ENCODE peak calls at places on chromosomes 16 and 17, in ten cellular contexts. W is mesenchymal stem cell, Z is small intestine, C is psoas muscle, S is dorsolateral prefrontal cortex, X is breast epithelium, R is HL-60, K is MM.1S, J is aorta, L is PC-3. G is an unnamed sample.

GRCh38 chr16:48831081-48831722 is 221.2 kb upstream of the N4BP1 start:
- DNase-seq in W (no peak), Z (no peak), C (no peak), S (no peak), X (no peak), R (no peak), K (no peak), J (no peak), L (peak), G (no peak)

GRCh38 chr16:3672571-3673041 is 18.1 kb downstream of the DNASE1 start:
- DNase-seq in W (no peak), Z (no peak), C (no peak), S (no peak), X (no peak), R (no peak), K (no peak), J (peak), L (no peak), G (no peak)

GRCh38 chr17:36545093-36545464 is 360 bp downstream of the GGNBP2 start:
- DNase-seq in W (no peak), Z (no peak), C (no peak), S (no peak), X (no peak), R (no peak), K (no peak), J (no peak), L (no peak), G (no peak)

GRCh38 chr16:86566966-86567700 is 504 bp downstream of the FOXC2 start:
- DNase-seq in W (peak), Z (no peak), C (no peak), S (no peak), X (no peak), R (no peak), K (no peak), J (peak), L (no peak), G (no peak)

GRCh38 chr17:20059728-20060188 is 50.6 kb downstream of the SPECC1 start:
- DNase-seq in W (peak), Z (no peak), C (no peak), S (no peak), X (no peak), R (no peak), K (peak), J (no peak), L (peak), G (no peak)

GRCh38 chr16:85867189-85867588 is 31.8 kb upstream of the IRF8 start:
- DNase-seq in W (no peak), Z (no peak), C (no peak), S (no peak), X (no peak), R (no peak), K (no peak), J (no peak), L (no peak), G (no peak)

GRCh38 chr16:31409433-31409832 is 16.3 kb downstream of the ITGAD start:
- DNase-seq in W (peak), Z (no peak), C (no peak), S (no peak), X (no peak), R (no peak), K (no peak), J (no peak), L (peak), G (no peak)

GRCh38 chr17:64150237-64151015 is 20.5 kb upstream of the ERN1 start:
- DNase-seq in W (no peak), Z (peak), C (peak), S (no peak), X (peak), R (no peak), K (peak), J (no peak), L (no peak), G (no peak)

GRCh38 chr16:54356391-54356790 is 69.8 kb upstream of the IRX3 start:
- DNase-seq in W (no peak), Z (no peak), C (no peak), S (no peak), X (no peak), R (no peak), K (no peak), J (peak), L (no peak), G (no peak)

GRCh38 chr17:1124238-1124699 is 55.5 kb downstream of the ABR start:
- DNase-seq in W (no peak), Z (no peak), C (no peak), S (no peak), X (no peak), R (no peak), K (no peak), J (no peak), L (no peak), G (no peak)

GRCh38 chr17:47840742-47841487 is at the start of gene SCRN2:
- DNase-seq in W (peak), Z (peak), C (peak), S (peak), X (peak), R (peak), K (peak), J (peak), L (peak), G (peak)

GRCh38 chr16:75341934-75342811 is 90.7 kb upstream of the BCAR1 start:
- DNase-seq in W (peak), Z (peak), C (no peak), S (no peak), X (no peak), R (no peak), K (no peak), J (no peak), L (peak), G (no peak)

GRCh38 chr16:75343311-75343710 is 90.0 kb downstream of the CFDP1 start:
- DNase-seq in W (no peak), Z (no peak), C (no peak), S (no peak), X (no peak), R (no peak), K (no peak), J (no peak), L (peak), G (no peak)

GRCh38 chr16:75345711-75346110 is 87.6 kb downstream of the CFDP1 start:
- DNase-seq in W (no peak), Z (no peak), C (no peak), S (no peak), X (no peak), R (no peak), K (no peak), J (no peak), L (no peak), G (no peak)

GRCh38 chr16:75337430-75337829 is 86.0 kb upstream of the BCAR1 start:
- DNase-seq in W (no peak), Z (no peak), C (no peak), S (no peak), X (no peak), R (no peak), K (no peak), J (no peak), L (no peak), G (no peak)

DNA sequence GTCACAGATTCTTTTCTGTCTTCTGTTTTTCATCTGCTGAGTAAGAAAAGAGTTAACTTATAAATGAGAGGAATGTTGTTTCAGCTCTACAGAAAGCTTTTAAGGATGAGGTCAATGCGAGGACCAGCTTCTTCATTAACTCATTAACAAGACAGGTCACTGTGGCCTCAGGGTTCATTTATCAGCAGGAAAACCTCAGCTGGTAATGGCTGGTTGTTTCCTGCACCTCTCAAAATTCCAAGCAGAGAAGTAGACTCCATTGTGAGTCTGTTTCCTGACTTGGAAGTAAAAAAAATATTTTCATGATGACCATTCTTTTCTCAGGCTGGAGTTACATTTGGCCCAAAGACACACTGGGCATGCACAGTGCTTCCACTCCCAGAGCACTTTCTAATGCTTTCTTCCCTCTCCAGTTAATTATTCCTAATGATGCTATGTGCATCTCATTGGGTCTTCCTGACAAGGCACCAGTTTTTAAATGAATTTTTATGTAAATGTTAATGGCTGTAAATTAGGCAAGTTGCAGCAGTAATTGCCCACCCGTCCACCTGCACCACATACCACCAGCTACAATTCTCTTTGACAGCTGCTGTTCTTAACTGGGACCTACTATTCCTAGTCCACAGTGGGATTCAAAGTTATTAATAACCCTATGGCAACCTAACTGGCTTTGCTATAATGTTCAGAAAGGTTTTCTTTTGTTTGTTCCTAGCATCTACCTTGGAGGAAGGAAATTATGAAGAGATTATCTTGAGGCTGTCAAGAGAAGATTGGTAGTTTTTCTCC is 89.5 kb upstream of the BCAR1 start:
- DNase-seq in W (peak), Z (no peak), C (no peak), S (no peak), X (no peak), R (no peak), K (no peak), J (no peak), L (peak), G (no peak)
- H3K27ac ChIP-seq in W (peak), Z (no peak), C (peak), S (no peak), X (peak), R (no peak), K (no peak), J (no peak), L (peak), G (no peak)

DNA sequence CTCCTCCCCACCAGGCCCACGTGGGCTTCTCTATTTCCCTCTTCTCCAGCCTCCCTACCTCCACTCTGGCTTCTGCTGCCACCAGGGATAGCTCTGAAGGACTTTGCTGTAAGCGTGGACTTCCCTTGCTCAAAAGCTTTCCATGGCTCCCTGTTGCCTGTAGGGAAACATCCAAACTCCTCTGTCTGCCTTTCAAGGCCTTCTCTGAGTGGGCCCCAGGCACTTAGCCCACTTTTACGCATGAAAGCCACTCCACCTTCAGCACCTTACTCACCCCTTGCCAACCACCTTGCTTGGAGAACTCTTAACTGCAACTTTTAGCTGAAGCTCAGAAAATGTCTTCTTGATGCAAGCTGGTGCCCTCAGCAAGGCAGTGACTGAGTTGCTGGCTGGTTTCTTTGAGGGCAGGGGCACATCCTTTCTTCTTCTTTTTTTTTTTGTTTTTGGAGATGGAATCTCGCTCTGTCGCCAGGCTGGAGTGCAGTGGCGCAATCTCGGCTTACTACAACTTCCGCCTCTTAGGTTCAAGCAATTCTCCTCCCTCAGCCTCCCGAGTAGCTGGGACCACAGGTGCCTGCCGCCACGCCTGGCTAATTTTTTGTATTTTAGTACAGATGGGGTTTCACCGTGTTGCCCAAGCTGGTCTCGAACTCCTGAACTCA is 52.0 kb upstream of the DLX4 start:
- DNase-seq in W (no peak), Z (no peak), C (no peak), S (no peak), X (no peak), R (no peak), K (no peak), J (no peak), L (no peak), G (no peak)
- H3K4me3 ChIP-seq in W (no peak), Z (no peak), C (no peak), S (no peak), X (no peak), R (no peak), K (no peak), J (no peak), L (no peak), G (no peak)

GRCh38 chr16:22635345-22635744 is 124.7 kb downstream of the NPIPB5 start:
- DNase-seq in W (no peak), Z (no peak), C (no peak), S (no peak), X (no peak), R (no peak), K (no peak), J (no peak), L (no peak), G (no peak)
- H3K27ac ChIP-seq in W (no peak), Z (no peak), C (no peak), S (no peak), X (no peak), R (no peak), K (no peak), J (no peak), L (no peak), G (no peak)

DNA sequence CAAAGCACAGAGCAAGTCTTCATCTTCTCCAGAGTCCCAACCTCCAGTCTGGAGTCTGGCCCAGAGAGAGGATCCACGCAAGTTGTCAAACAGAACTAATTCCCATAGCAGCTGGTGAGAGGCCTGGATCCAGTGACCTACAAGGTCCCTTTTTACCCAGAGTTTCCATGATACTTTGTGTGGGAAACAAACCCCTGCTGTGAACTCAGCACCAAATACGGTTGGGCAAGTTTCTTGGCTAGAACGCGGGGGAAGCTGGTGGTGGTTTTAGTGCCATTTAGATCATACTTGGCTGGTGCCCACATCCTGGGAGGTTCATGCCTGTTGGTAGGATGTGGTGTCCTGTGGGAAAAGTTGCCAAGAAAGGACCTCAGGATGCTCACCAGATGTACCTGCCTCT is 18.1 kb downstream of the TMC7 start:
- DNase-seq in W (peak), Z (no peak), C (no peak), S (no peak), X (no peak), R (no peak), K (no peak), J (no peak), L (peak), G (no peak)
- H3K4me3 ChIP-seq in W (no peak), Z (no peak), C (no peak), S (no peak), X (no peak), R (no peak), K (no peak), J (no peak), L (no peak), G (no peak)

DNA sequence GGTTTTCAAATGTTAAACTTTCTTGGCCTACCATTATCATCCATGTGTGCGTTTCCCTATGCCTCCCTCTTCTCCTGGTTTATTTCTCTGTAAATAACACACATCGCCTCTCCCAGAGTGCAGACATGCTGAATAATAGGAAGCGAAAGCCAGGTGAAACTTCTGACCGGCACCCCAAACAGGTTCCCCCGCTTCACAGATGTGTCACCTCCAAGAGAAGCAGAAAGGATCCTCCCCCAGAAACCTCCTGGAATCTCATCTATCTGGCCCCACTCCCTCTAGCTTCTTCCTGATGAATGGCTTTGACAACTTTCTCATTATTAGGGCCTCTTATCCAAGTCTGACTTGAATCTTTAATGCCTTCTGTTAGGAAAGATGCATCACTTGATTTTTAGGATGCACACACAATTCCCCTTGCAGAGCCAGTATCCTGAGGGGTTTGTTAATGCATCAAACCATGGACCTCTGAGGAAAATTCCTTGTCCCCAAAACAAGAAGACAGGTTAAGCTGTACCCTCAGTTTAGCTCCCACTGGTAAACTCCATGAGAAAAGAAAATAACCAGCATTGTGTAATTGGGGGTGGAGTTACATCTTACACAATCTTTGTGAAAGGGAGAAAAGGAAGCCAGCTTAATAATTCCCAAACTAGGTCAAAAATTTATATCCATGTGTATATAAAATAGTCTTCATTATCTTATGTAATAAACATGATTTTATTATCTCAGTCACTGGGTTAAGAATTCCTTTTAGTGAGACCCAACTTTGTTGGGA is 20.1 kb upstream of the HYDIN start:
- DNase-seq in W (no peak), Z (no peak), C (no peak), S (no peak), X (no peak), R (no peak), K (no peak), J (no peak), L (peak), G (no peak)
- H3K27ac ChIP-seq in W (no peak), Z (no peak), C (no peak), S (no peak), X (peak), R (no peak), K (no peak), J (no peak), L (no peak), G (no peak)

GRCh38 chr16:1245452-1246005 is 5.0 kb downstream of the TPSAB1 start:
- DNase-seq in W (no peak), Z (no peak), C (no peak), S (no peak), X (no peak), R (no peak), K (no peak), J (no peak), L (no peak), G (no peak)
- H3K4me3 ChIP-seq in W (no peak), Z (no peak), C (no peak), S (no peak), X (no peak), R (no peak), K (no peak), J (no peak), L (no peak), G (no peak)

G was measured in naive thymus-derived CD4-positive, alpha-beta T cell.